ENCODE peak calls at places on chromosomes 13 and 19, in six cellular contexts. O is B cell, F is GM06990, S is GM23338, N is astrocyte, Q is GM13977. V is an unnamed sample.

GRCh38 chr19:32676186-32676894 is 692 bp downstream of the RGS9BP start:
- DNase-seq in O (peak), F (peak), S (peak), N (no peak), Q (no peak), V (peak)

GRCh38 chr19:43589680-43590079 is 6.3 kb downstream of the IRGQ start:
- DNase-seq in O (peak), F (no peak), S (no peak), N (no peak), Q (no peak), V (no peak)

GRCh38 chr13:39201075-39201630 is 162.9 kb downstream of the NHLRC3 start:
- DNase-seq in O (no peak), F (no peak), S (no peak), N (no peak), Q (no peak), V (no peak)

GRCh38 chr13:99225078-99225477 is 24.4 kb downstream of the UBAC2 start:
- DNase-seq in O (no peak), F (no peak), S (no peak), N (no peak), Q (no peak), V (no peak)

GRCh38 chr13:73331556-73331955 is 272.8 kb downstream of the KLF5 start:
- DNase-seq in O (no peak), F (no peak), S (no peak), N (no peak), Q (no peak), V (no peak)

GRCh38 chr19:36460046-36460445 is 29.3 kb downstream of the ZNF566 start:
- DNase-seq in O (no peak), F (no peak), S (no peak), N (peak), Q (no peak), V (no peak)

GRCh38 chr13:58991826-58992477 is 1171.8 kb downstream of the DIAPH3 start:
- DNase-seq in O (no peak), F (no peak), S (no peak), N (no peak), Q (no peak), V (no peak)

GRCh38 chr19:18928018-18928805 is 8.7 kb downstream of the DDX49 start:
- DNase-seq in O (no peak), F (no peak), S (no peak), N (no peak), Q (no peak), V (no peak)

GRCh38 chr13:39776439-39776838 is 121.0 kb downstream of the COG6 start:
- DNase-seq in O (no peak), F (no peak), S (no peak), N (peak), Q (peak), V (no peak)

GRCh38 chr13:70107498-70108271 is at the start of gene ATXN8OS:
- DNase-seq in O (no peak), F (no peak), S (peak), N (no peak), Q (no peak), V (peak)

GRCh38 chr13:98484289-98485219 is 92.4 kb downstream of the STK24 start:
- DNase-seq in O (no peak), F (peak), S (peak), N (peak), Q (peak), V (peak)

GRCh38 chr19:51676566-51677083 is 16.5 kb upstream of the SPACA6 start:
- DNase-seq in O (no peak), F (no peak), S (no peak), N (no peak), Q (no peak), V (no peak)

GRCh38 chr19:48147597-48148175 is 22.5 kb downstream of the LIG1 start:
- DNase-seq in O (no peak), F (no peak), S (no peak), N (no peak), Q (no peak), V (no peak)

GRCh38 chr13:87084192-87084591 is 587.0 kb upstream of the SLITRK5 start:
- DNase-seq in O (no peak), F (no peak), S (peak), N (no peak), Q (no peak), V (no peak)

GRCh38 chr19:42038675-42039074 is 31.3 kb downstream of the GRIK5 start:
- DNase-seq in O (no peak), F (no peak), S (no peak), N (no peak), Q (no peak), V (no peak)

GRCh38 chr13:35848316-35848715 is 282.9 kb downstream of the DCLK1 start:
- DNase-seq in O (no peak), F (no peak), S (no peak), N (no peak), Q (no peak), V (no peak)

GRCh38 chr13:94272038-94272437 is 207.4 kb downstream of the DCT start:
- DNase-seq in O (no peak), F (no peak), S (no peak), N (peak), Q (no peak), V (no peak)

GRCh38 chr19:35528218-35529038 is at the start of gene SBSN:
- DNase-seq in O (no peak), F (no peak), S (no peak), N (peak), Q (no peak), V (no peak)

GRCh38 chr19:3125900-3126524 is 9.8 kb upstream of the GNA15 start:
- DNase-seq in O (peak), F (peak), S (peak), N (no peak), Q (peak), V (peak)

GRCh38 chr13:60288569-60288968 is 108.5 kb upstream of the TDRD3 start:
- DNase-seq in O (no peak), F (no peak), S (no peak), N (no peak), Q (no peak), V (no peak)

GRCh38 chr13:85543144-85543543 is 256.1 kb downstream of the SLITRK6 start:
- DNase-seq in O (no peak), F (no peak), S (no peak), N (no peak), Q (no peak), V (no peak)

GRCh38 chr19:50252111-50252886 is 48.9 kb downstream of the MYH14 start:
- DNase-seq in O (peak), F (peak), S (peak), N (no peak), Q (no peak), V (no peak)

GRCh38 chr13:39552233-39552632 is 50.8 kb downstream of the LHFPL6 start:
- DNase-seq in O (no peak), F (no peak), S (no peak), N (no peak), Q (no peak), V (no peak)

GRCh38 chr19:30376826-30377425 is 4.7 kb downstream of the ZNF536 start:
- DNase-seq in O (no peak), F (no peak), S (no peak), N (no peak), Q (no peak), V (no peak)

GRCh38 chr13:113584205-113584869 is at the start of gene TFDP1:
- DNase-seq in O (peak), F (peak), S (peak), N (peak), Q (peak), V (peak)

GRCh38 chr19:46613525-46613924 is 11.4 kb downstream of the PTGIR start:
- DNase-seq in O (no peak), F (no peak), S (no peak), N (no peak), Q (no peak), V (no peak)
- TF ChIP-seq CTCF in O (no peak), F (no peak), S (no peak), N (no peak), Q (no peak), V (no peak)

GRCh38 chr13:95624020-95624419 is 20.5 kb downstream of the DZIP1 start:
- DNase-seq in O (peak), F (no peak), S (peak), N (peak), Q (peak), V (peak)
- TF ChIP-seq CTCF in O (peak), F (peak), S (peak), N (peak), Q (peak), V (peak)

GRCh38 chr19:2084993-2085720 is 11.0 kb downstream of the MOB3A start:
- DNase-seq in O (peak), F (peak), S (no peak), N (peak), Q (peak), V (peak)
- TF ChIP-seq CTCF in O (no peak), F (no peak), S (no peak), N (no peak), Q (no peak), V (no peak)

GRCh38 chr13:82477436-82477835 is 1404.8 kb downstream of the SLITRK1 start:
- DNase-seq in O (no peak), F (no peak), S (no peak), N (no peak), Q (no peak), V (no peak)

GRCh38 chr13:82480415-82480814 is 1401.9 kb downstream of the SLITRK1 start:
- DNase-seq in O (no peak), F (no peak), S (peak), N (no peak), Q (no peak), V (no peak)
- TF ChIP-seq CTCF in O (no peak), F (no peak), S (no peak), N (no peak), Q (peak), V (peak)

DNA sequence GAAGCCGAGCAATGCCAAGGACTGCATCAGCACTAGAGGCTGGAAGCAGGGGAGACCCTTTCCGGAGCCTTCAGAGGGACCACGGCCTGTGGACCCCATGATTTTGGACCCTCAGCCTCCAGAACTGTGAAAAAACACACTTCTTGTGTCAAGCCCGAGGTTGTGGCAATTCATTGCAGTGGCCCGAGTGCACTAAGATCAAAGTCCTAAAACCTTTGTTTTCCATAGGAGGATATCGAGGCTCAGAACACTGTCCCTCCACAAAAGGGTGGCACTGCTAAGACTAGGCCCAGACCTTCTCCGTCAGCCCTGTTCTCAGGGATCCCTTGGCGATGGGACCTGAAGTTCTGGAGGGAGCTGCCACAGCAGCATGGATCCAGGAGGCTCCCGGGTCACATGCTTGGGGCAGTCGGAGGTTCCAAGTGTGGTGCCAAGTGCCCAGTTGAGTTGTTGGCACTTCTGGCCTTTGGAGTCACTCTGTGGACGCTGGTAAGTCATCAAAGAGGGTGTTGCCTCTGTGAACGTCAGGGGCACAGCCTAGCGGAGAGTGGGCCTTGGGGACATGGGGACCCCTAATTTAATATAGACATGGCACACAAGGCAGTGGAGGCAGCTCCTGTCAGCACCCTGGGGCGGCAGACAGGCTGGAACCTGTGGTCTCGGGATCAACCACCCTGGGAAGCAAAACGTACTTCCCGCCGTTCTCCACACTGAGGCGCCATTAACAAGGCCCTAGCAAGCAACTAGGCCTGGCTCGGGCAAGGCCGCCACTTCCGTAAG is 199.2 kb downstream of the COL4A1 start:
- DNase-seq in O (no peak), F (no peak), S (peak), N (no peak), Q (no peak), V (peak)
- TF ChIP-seq CTCF in O (no peak), F (no peak), S (peak), N (peak), Q (no peak), V (peak)

GRCh38 chr19:55097864-55098715 is 19.3 kb downstream of the PPP1R12C start:
- DNase-seq in O (peak), F (no peak), S (no peak), N (no peak), Q (no peak), V (no peak)

GRCh38 chr19:55098716-55099556 is 18.5 kb downstream of the PPP1R12C start:
- DNase-seq in O (peak), F (no peak), S (no peak), N (no peak), Q (no peak), V (no peak)

GRCh38 chr19:55103190-55103589 is 14.2 kb downstream of the PPP1R12C start:
- DNase-seq in O (peak), F (no peak), S (no peak), N (no peak), Q (no peak), V (no peak)

GRCh38 chr19:55101261-55101660 is 16.2 kb downstream of the PPP1R12C start:
- DNase-seq in O (peak), F (no peak), S (no peak), N (no peak), Q (no peak), V (no peak)

GRCh38 chr19:55099557-55100506 is 17.6 kb downstream of the PPP1R12C start:
- DNase-seq in O (no peak), F (no peak), S (peak), N (no peak), Q (no peak), V (peak)
- TF ChIP-seq CTCF in O (no peak), F (no peak), S (peak), N (peak), Q (peak), V (no peak)